ENCODE peak calls at places on chromosomes 7 and 10, in ten cellular contexts. F, T, Q, D, U, X, B, A, V and J are unnamed samples.

GRCh38 chr7:2353650-2354172 is 916 bp upstream of the EIF3B start:
- DNase-seq in V (peak), X (peak), Q (no peak), A (peak), D (peak), B (peak), U (peak), T (peak), F (peak), J (peak)

GRCh38 chr10:123301077-123301875 is 147.1 kb downstream of the BUB3 start:
- DNase-seq in D (no peak), X (peak), F (peak), U (peak), V (no peak), T (no peak), A (peak), Q (peak), B (no peak), J (no peak)

GRCh38 chr7:114567416-114567815 is 152.8 kb downstream of the FOXP2 start:
- DNase-seq in Q (no peak), F (no peak), V (no peak), A (no peak), B (no peak), D (no peak), T (no peak), X (no peak), U (no peak), J (no peak)

GRCh38 chr7:1561036-1561940 is 5.3 kb upstream of the TMEM184A start:
- DNase-seq in T (no peak), D (no peak), F (peak), U (no peak), B (no peak), A (no peak), X (no peak), Q (no peak), V (no peak), J (no peak)

GRCh38 chr7:121394709-121395140 is 1.4 kb downstream of the FAM3C start:
- DNase-seq in A (peak), Q (no peak), B (no peak), X (peak), F (no peak), D (no peak), T (no peak), U (no peak), V (no peak), J (no peak)

GRCh38 chr10:114957673-114958072 is 19.7 kb downstream of the TRUB1 start:
- DNase-seq in B (no peak), A (no peak), F (no peak), V (no peak), X (no peak), Q (no peak), T (no peak), U (no peak), D (no peak), J (no peak)

GRCh38 chr7:104642551-104642950 is 314.1 kb downstream of the LHFPL3 start:
- DNase-seq in F (no peak), A (no peak), B (no peak), Q (no peak), X (no peak), U (no peak), T (no peak), D (no peak), V (no peak), J (no peak)

GRCh38 chr7:8135417-8135816 is 126.5 kb downstream of the ICA1 start:
- DNase-seq in T (no peak), F (no peak), D (no peak), U (no peak), X (no peak), V (no peak), Q (no peak), B (no peak), A (no peak), J (no peak)

GRCh38 chr7:36986429-36987362 is 262.4 kb upstream of the AOAH start:
- DNase-seq in X (peak), Q (no peak), F (peak), T (no peak), B (peak), V (peak), D (peak), A (peak), U (peak), J (peak)

GRCh38 chr7:98168181-98168903 is 42.9 kb upstream of the BHLHA15 start:
- DNase-seq in V (peak), A (peak), D (peak), B (no peak), T (no peak), U (peak), X (peak), F (peak), Q (peak), J (peak)

GRCh38 chr10:8048281-8049008 is 6.0 kb upstream of the GATA3 start:
- DNase-seq in B (no peak), U (no peak), X (no peak), V (no peak), T (no peak), Q (no peak), F (peak), D (no peak), A (no peak), J (no peak)

GRCh38 chr7:7554021-7554432 is 12.7 kb upstream of the MIOS start:
- DNase-seq in D (no peak), V (no peak), Q (peak), U (no peak), X (no peak), T (no peak), B (no peak), F (peak), A (no peak), J (no peak)

GRCh38 chr7:35380739-35381224 is 126.9 kb upstream of the TBX20 start:
- DNase-seq in X (peak), D (no peak), A (no peak), V (no peak), Q (no peak), F (no peak), T (no peak), B (peak), U (no peak), J (no peak)

GRCh38 chr10:103668351-103669242 is 175.1 kb downstream of the NEURL1 start:
- DNase-seq in X (peak), U (no peak), B (peak), F (peak), Q (no peak), T (no peak), D (peak), V (no peak), A (peak), J (no peak)

GRCh38 chr10:48299066-48299465 is 7.4 kb upstream of the MAPK8 start:
- DNase-seq in A (peak), T (no peak), V (no peak), U (no peak), D (no peak), Q (no peak), B (no peak), X (no peak), F (no peak), J (no peak)

GRCh38 chr7:44293561-44294324 is 31.7 kb downstream of the CAMK2B start:
- DNase-seq in A (no peak), U (no peak), B (peak), V (no peak), T (no peak), X (no peak), F (peak), D (peak), Q (no peak), J (no peak)

GRCh38 chr7:58086871-58087535 is 637.0 kb downstream of the ZNF716 start:
- DNase-seq in F (peak), X (no peak), Q (no peak), U (no peak), D (no peak), V (no peak), A (no peak), B (no peak), T (no peak), J (no peak)

GRCh38 chr7:7709263-7709662 is 9.1 kb downstream of the RPA3 start:
- DNase-seq in Q (no peak), X (no peak), B (no peak), A (peak), F (no peak), U (peak), D (no peak), V (no peak), T (no peak), J (no peak)

GRCh38 chr7:132066776-132067175 is 509.5 kb downstream of the PLXNA4 start:
- DNase-seq in A (peak), B (no peak), T (peak), Q (peak), U (no peak), D (peak), F (no peak), V (no peak), X (no peak), J (no peak)

GRCh38 chr10:44382981-44383748 is 1.7 kb downstream of the CXCL12 start:
- DNase-seq in Q (no peak), F (peak), V (no peak), T (no peak), D (peak), B (no peak), U (peak), X (peak), A (no peak), J (no peak)

GRCh38 chr7:135335628-135336139 is 102.0 kb downstream of the STRA8 start:
- DNase-seq in B (no peak), X (peak), U (peak), D (peak), Q (peak), F (peak), V (peak), T (no peak), A (peak), J (peak)

GRCh38 chr7:112157072-112157471 is 49.1 kb downstream of the DOCK4 start:
- DNase-seq in Q (peak), F (peak), D (no peak), U (no peak), T (no peak), X (no peak), B (no peak), A (no peak), V (no peak), J (no peak)

GRCh38 chr10:120069700-120070099 is 177.2 kb downstream of the SEC23IP start:
- DNase-seq in Q (no peak), T (no peak), U (no peak), X (no peak), F (no peak), D (no peak), V (no peak), A (no peak), B (no peak), J (no peak)

GRCh38 chr10:96512524-96512991 is 1.2 kb downstream of the TLL2 start:
- DNase-seq in D (peak), V (no peak), U (peak), A (peak), F (no peak), T (no peak), Q (no peak), X (peak), B (no peak), J (no peak)

GRCh38 chr10:66322261-66322660 is 603.6 kb upstream of the LRRTM3 start:
- DNase-seq in A (no peak), B (no peak), V (no peak), X (no peak), Q (peak), F (no peak), T (no peak), D (no peak), U (no peak), J (no peak)

GRCh38 chr7:26188291-26188999 is 12.1 kb downstream of the HNRNPA2B1 start:
- DNase-seq in Q (no peak), U (peak), T (no peak), B (no peak), D (no peak), X (no peak), V (no peak), A (no peak), F (no peak), J (no peak)

GRCh38 chr7:2195403-2196246 is 37.1 kb downstream of the MAD1L1 start:
- DNase-seq in Q (no peak), D (no peak), V (no peak), U (no peak), T (no peak), A (no peak), F (peak), X (no peak), B (no peak), J (no peak)

GRCh38 chr7:108660465-108660864 is 90.8 kb downstream of the DNAJB9 start:
- DNase-seq in Q (no peak), X (no peak), U (peak), D (no peak), T (no peak), A (no peak), B (no peak), V (peak), F (peak), J (no peak)

GRCh38 chr10:11547111-11547625 is 64.3 kb downstream of the USP6NL start:
- DNase-seq in B (no peak), T (no peak), Q (no peak), U (no peak), F (no peak), X (no peak), D (no peak), V (no peak), A (no peak), J (no peak)

GRCh38 chr10:127227663-127228062 is 31.3 kb upstream of the INSYN2A start:
- DNase-seq in Q (no peak), V (no peak), B (no peak), A (no peak), U (no peak), F (no peak), D (no peak), T (no peak), X (no peak), J (no peak)

GRCh38 chr7:116571037-116571436 is 46.2 kb downstream of the CAV1 start:
- DNase-seq in V (no peak), B (no peak), T (no peak), Q (peak), F (no peak), U (no peak), D (no peak), X (no peak), A (no peak), J (no peak)

GRCh38 chr10:6212266-6212640 is 9.5 kb downstream of the PFKFB3 start:
- DNase-seq in A (no peak), T (no peak), U (no peak), D (peak), F (peak), Q (no peak), B (no peak), V (no peak), X (no peak), J (no peak)

GRCh38 chr7:33831389-33832118 is 73.8 kb upstream of the BMPER start:
- DNase-seq in A (no peak), D (peak), Q (no peak), T (no peak), F (no peak), V (no peak), B (no peak), U (no peak), X (no peak), J (no peak)

GRCh38 chr10:73759512-73760115 is 15.4 kb downstream of the SEC24C start:
- DNase-seq in U (no peak), T (no peak), V (no peak), X (peak), F (no peak), Q (no peak), A (peak), B (peak), D (no peak), J (no peak)

GRCh38 chr7:31512166-31512565 is 1.7 kb upstream of the ITPRID1 start:
- DNase-seq in F (no peak), V (no peak), A (no peak), T (no peak), Q (no peak), D (no peak), U (no peak), X (no peak), B (no peak), J (no peak)

GRCh38 chr7:3370068-3370704 is 69.1 kb downstream of the SDK1 start:
- DNase-seq in D (no peak), F (no peak), U (no peak), T (no peak), A (no peak), X (no peak), B (no peak), Q (no peak), V (no peak), J (no peak)

GRCh38 chr10:3108575-3109105 is 41.3 kb downstream of the PFKP start:
- DNase-seq in B (no peak), X (no peak), V (no peak), T (no peak), U (no peak), A (no peak), F (peak), D (no peak), Q (no peak), J (no peak)

GRCh38 chr10:3108033-3108432 is 40.7 kb downstream of the PFKP start:
- DNase-seq in U (no peak), Q (no peak), X (no peak), T (no peak), D (no peak), B (no peak), V (no peak), A (no peak), F (peak), J (no peak)

GRCh38 chr10:3106908-3107425 is 39.6 kb downstream of the PFKP start:
- DNase-seq in F (peak), T (no peak), A (no peak), Q (peak), V (no peak), D (no peak), U (no peak), B (no peak), X (no peak), J (no peak)

GRCh38 chr10:3105905-3106304 is 38.6 kb downstream of the PFKP start:
- DNase-seq in U (no peak), T (no peak), Q (no peak), F (no peak), B (no peak), A (no peak), D (no peak), V (no peak), X (no peak), J (no peak)

DNA sequence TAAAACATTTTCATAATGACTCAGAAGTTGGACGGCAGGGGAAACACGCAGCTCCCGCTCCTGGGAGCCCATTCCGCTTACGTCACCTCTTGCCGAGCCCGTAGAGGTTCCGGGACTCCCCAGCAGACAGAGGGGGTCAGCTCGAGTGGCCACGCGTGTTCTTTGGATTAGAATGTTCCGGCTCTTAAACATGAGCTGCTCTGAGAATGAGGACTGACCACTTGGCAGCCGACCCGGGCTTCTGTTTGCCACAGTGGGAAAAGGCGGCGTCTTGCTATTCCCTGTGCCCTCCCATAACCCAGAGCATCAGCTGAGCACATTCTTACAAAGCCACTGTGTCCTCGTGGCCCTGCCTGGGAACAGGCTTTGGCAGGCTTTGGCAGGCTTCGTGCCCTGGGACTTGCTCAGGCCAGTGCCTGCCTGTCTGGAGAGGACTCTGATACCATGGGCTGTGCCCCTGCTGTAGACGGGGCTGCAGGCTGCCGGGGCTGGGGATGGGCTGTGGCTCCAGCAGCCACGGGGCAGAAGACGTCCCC is 40.1 kb downstream of the PFKP start:
- DNase-seq in T (peak), D (peak), X (peak), V (no peak), B (peak), A (peak), U (no peak), F (peak), Q (peak), J (no peak)
- H3K27ac ChIP-seq in T (peak), D (peak), X (peak), V (no peak), B (peak), A (peak), U (no peak), F (peak), Q (peak), J (no peak)

GRCh38 chr10:72297968-72298773 is 24.4 kb downstream of the DDIT4 start:
- DNase-seq in D (peak), Q (peak), F (peak), V (peak), X (peak), T (peak), B (peak), U (peak), A (peak), J (peak)
- H3K4me3 ChIP-seq in D (peak), Q (peak), F (peak), V (peak), X (peak), T (peak), B (peak), U (peak), A (peak), J (peak)

GRCh38 chr10:72081210-72081609 is 7.1 kb downstream of the SPOCK2 start:
- DNase-seq in F (peak), Q (no peak), V (no peak), X (no peak), D (no peak), U (no peak), B (no peak), T (no peak), A (no peak), J (no peak)
- H3K27ac ChIP-seq in F (no peak), Q (no peak), V (no peak), X (no peak), D (no peak), U (no peak), B (peak), T (no peak), A (no peak), J (peak)

GRCh38 chr10:98390406-98390805 is 24.6 kb downstream of the PYROXD2 start:
- DNase-seq in V (no peak), Q (no peak), B (no peak), U (no peak), T (no peak), X (no peak), F (no peak), D (no peak), A (no peak), J (no peak)
- H3K4me3 ChIP-seq in V (no peak), Q (no peak), B (no peak), U (no peak), T (no peak), X (no peak), F (no peak), D (no peak), A (no peak), J (no peak)

GRCh38 chr7:155181768-155182167 is 111.6 kb downstream of the HTR5A start:
- DNase-seq in Q (no peak), D (no peak), U (no peak), F (no peak), B (no peak), X (no peak), V (no peak), T (no peak), A (no peak), J (no peak)

GRCh38 chr7:155182406-155182970 is 112.4 kb downstream of the HTR5A start:
- DNase-seq in X (no peak), Q (no peak), T (no peak), V (no peak), U (no peak), F (no peak), D (no peak), B (no peak), A (no peak), J (no peak)

GRCh38 chr7:155187061-155187785 is 110.5 kb upstream of the INSIG1 start:
- DNase-seq in B (no peak), U (no peak), X (no peak), F (no peak), D (no peak), T (no peak), Q (no peak), V (no peak), A (no peak), J (no peak)

GRCh38 chr7:155184923-155185322 is 112.8 kb upstream of the INSIG1 start:
- DNase-seq in Q (no peak), B (no peak), X (no peak), T (no peak), A (no peak), U (no peak), D (no peak), V (no peak), F (no peak), J (no peak)

DNA sequence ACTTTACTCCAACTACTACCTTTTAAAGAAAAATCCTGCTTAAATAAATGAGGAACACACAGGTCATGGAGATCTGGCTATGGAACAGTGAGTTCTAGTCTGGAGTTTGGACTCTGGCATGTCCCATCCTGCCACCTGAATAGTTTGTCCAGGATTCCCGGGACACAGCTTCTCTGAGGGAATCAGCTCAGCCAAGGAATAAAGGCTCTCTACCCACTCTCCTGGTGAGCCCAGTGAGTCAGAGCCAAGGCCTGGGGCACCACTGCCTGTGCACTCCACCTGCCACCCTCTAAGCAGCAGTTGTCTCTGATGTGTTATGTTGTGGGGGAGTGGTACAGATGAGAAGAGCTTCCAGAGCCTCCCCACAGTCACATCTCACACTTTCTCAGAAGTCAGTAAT is 113.5 kb downstream of the HTR5A start:
- DNase-seq in Q (no peak), V (no peak), F (no peak), U (no peak), X (no peak), A (no peak), D (no peak), B (no peak), T (no peak), J (no peak)
- H3K27ac ChIP-seq in Q (no peak), V (no peak), F (no peak), U (no peak), X (no peak), A (no peak), D (no peak), B (no peak), T (no peak), J (no peak)

GRCh38 chr10:79069325-79070090 is 742 bp downstream of the ZMIZ1 start:
- DNase-seq in U (peak), D (peak), A (peak), B (peak), T (no peak), X (peak), Q (no peak), F (peak), V (no peak), J (no peak)
- H3K4me3 ChIP-seq in U (peak), D (peak), A (peak), B (peak), T (peak), X (peak), Q (peak), F (peak), V (peak), J (peak)

GRCh38 chr7:73828972-73829371 is 1.8 kb upstream of the CLDN4 start:
- DNase-seq in Q (no peak), D (no peak), T (no peak), U (no peak), B (no peak), X (no peak), A (no peak), V (no peak), F (no peak), J (no peak)
- H3K27ac ChIP-seq in Q (no peak), D (no peak), T (no peak), U (no peak), B (peak), X (peak), A (peak), V (peak), F (no peak), J (peak)